ENCODE peak calls at places on chromosomes 2 and 18, in five cellular contexts. One of them, this sample, is unnamed.

GRCh38 chr2:71609958-71610357 is 156.6 kb downstream of the DYSF start:
- DNase-seq in neural progenitor cell: no peak
- DNase-seq in CD8-positive, alpha-beta T cell: no peak
- DNase-seq in GM20000: no peak
- DNase-seq in PC-3: peak
- DNase-seq in this sample: no peak

GRCh38 chr2:179322289-179322688 is 57.7 kb upstream of the SESTD1 start:
- DNase-seq in PC-3: no peak
- DNase-seq in GM20000: no peak
- DNase-seq in neural progenitor cell: no peak
- DNase-seq in CD8-positive, alpha-beta T cell: no peak
- DNase-seq in this sample: no peak

GRCh38 chr18:48228301-48228715 is 180.9 kb downstream of the ZBTB7C start:
- DNase-seq in PC-3: peak
- DNase-seq in CD8-positive, alpha-beta T cell: no peak
- DNase-seq in GM20000: no peak
- DNase-seq in neural progenitor cell: no peak
- DNase-seq in this sample: no peak

GRCh38 chr2:237350070-237350469 is 63.9 kb downstream of the COL6A3 start:
- DNase-seq in PC-3: no peak
- DNase-seq in GM20000: no peak
- DNase-seq in CD8-positive, alpha-beta T cell: no peak
- DNase-seq in neural progenitor cell: no peak
- DNase-seq in this sample: peak

GRCh38 chr2:96143848-96144480 is 1.3 kb downstream of the DUSP2 start:
- DNase-seq in GM20000: peak
- DNase-seq in CD8-positive, alpha-beta T cell: peak
- DNase-seq in neural progenitor cell: peak
- DNase-seq in PC-3: peak
- DNase-seq in this sample: no peak

GRCh38 chr2:39513641-39514094 is 76.6 kb upstream of the MAP4K3 start:
- DNase-seq in PC-3: peak
- DNase-seq in CD8-positive, alpha-beta T cell: no peak
- DNase-seq in neural progenitor cell: peak
- DNase-seq in GM20000: peak
- DNase-seq in this sample: no peak

GRCh38 chr2:94874277-94874997 is 3.2 kb downstream of the TEKT4 start:
- DNase-seq in GM20000: peak
- DNase-seq in neural progenitor cell: no peak
- DNase-seq in CD8-positive, alpha-beta T cell: peak
- DNase-seq in PC-3: peak
- DNase-seq in this sample: peak

GRCh38 chr2:229025653-229026052 is 245.4 kb downstream of the PID1 start:
- DNase-seq in PC-3: no peak
- DNase-seq in CD8-positive, alpha-beta T cell: no peak
- DNase-seq in neural progenitor cell: no peak
- DNase-seq in GM20000: no peak
- DNase-seq in this sample: no peak

GRCh38 chr2:237866119-237866621 is 6.7 kb downstream of the RAMP1 start:
- DNase-seq in GM20000: no peak
- DNase-seq in neural progenitor cell: no peak
- DNase-seq in CD8-positive, alpha-beta T cell: no peak
- DNase-seq in PC-3: peak
- DNase-seq in this sample: peak

GRCh38 chr18:35510071-35511010 is 12.6 kb upstream of the INO80C start:
- DNase-seq in PC-3: no peak
- DNase-seq in neural progenitor cell: no peak
- DNase-seq in CD8-positive, alpha-beta T cell: peak
- DNase-seq in GM20000: no peak
- DNase-seq in this sample: peak

GRCh38 chr2:28463893-28464292 is 32.0 kb upstream of the PLB1 start:
- DNase-seq in PC-3: no peak
- DNase-seq in GM20000: no peak
- DNase-seq in neural progenitor cell: no peak
- DNase-seq in CD8-positive, alpha-beta T cell: no peak
- DNase-seq in this sample: no peak

GRCh38 chr2:54572636-54573531 is 116.8 kb downstream of the SPTBN1 start:
- DNase-seq in neural progenitor cell: no peak
- DNase-seq in PC-3: peak
- DNase-seq in GM20000: no peak
- DNase-seq in CD8-positive, alpha-beta T cell: no peak
- DNase-seq in this sample: no peak

GRCh38 chr2:128473175-128474013 is 154.7 kb upstream of the HS6ST1 start:
- DNase-seq in neural progenitor cell: peak
- DNase-seq in CD8-positive, alpha-beta T cell: peak
- DNase-seq in GM20000: peak
- DNase-seq in PC-3: no peak
- DNase-seq in this sample: peak

GRCh38 chr2:25877431-25878360 is 591 bp downstream of the ASXL2 start:
- DNase-seq in CD8-positive, alpha-beta T cell: peak
- DNase-seq in PC-3: peak
- DNase-seq in GM20000: peak
- DNase-seq in neural progenitor cell: peak
- DNase-seq in this sample: peak

GRCh38 chr18:51593931-51594330 is 396.4 kb upstream of the MEX3C start:
- DNase-seq in neural progenitor cell: no peak
- DNase-seq in GM20000: no peak
- DNase-seq in PC-3: no peak
- DNase-seq in CD8-positive, alpha-beta T cell: no peak
- DNase-seq in this sample: no peak

GRCh38 chr2:197487385-197487784 is 12.3 kb downstream of the HSPD1 start:
- DNase-seq in GM20000: no peak
- DNase-seq in neural progenitor cell: no peak
- DNase-seq in PC-3: no peak
- DNase-seq in CD8-positive, alpha-beta T cell: no peak
- DNase-seq in this sample: no peak

GRCh38 chr2:200640906-200641305 is 55.1 kb downstream of the AOX1 start:
- DNase-seq in PC-3: no peak
- DNase-seq in GM20000: no peak
- DNase-seq in neural progenitor cell: no peak
- DNase-seq in CD8-positive, alpha-beta T cell: no peak
- DNase-seq in this sample: no peak

GRCh38 chr2:231514951-231515297 is 15.3 kb downstream of the NMUR1 start:
- DNase-seq in PC-3: no peak
- DNase-seq in neural progenitor cell: no peak
- DNase-seq in CD8-positive, alpha-beta T cell: no peak
- DNase-seq in GM20000: no peak
- DNase-seq in this sample: no peak

GRCh38 chr2:71548589-71549485 is 95.5 kb downstream of the DYSF start:
- DNase-seq in GM20000: peak
- DNase-seq in neural progenitor cell: peak
- DNase-seq in CD8-positive, alpha-beta T cell: peak
- DNase-seq in PC-3: peak
- DNase-seq in this sample: no peak

GRCh38 chr18:38115201-38115600 is 549.6 kb upstream of the CELF4 start:
- DNase-seq in PC-3: no peak
- DNase-seq in neural progenitor cell: no peak
- DNase-seq in CD8-positive, alpha-beta T cell: no peak
- DNase-seq in GM20000: no peak
- DNase-seq in this sample: no peak

GRCh38 chr2:198045227-198045626 is 240.8 kb downstream of the PLCL1 start:
- DNase-seq in neural progenitor cell: no peak
- DNase-seq in GM20000: no peak
- DNase-seq in CD8-positive, alpha-beta T cell: no peak
- DNase-seq in PC-3: no peak
- DNase-seq in this sample: no peak

GRCh38 chr18:48017625-48018024 is 87.2 kb upstream of the SMAD2 start:
- DNase-seq in GM20000: no peak
- DNase-seq in neural progenitor cell: no peak
- DNase-seq in CD8-positive, alpha-beta T cell: no peak
- DNase-seq in PC-3: no peak
- DNase-seq in this sample: no peak

GRCh38 chr2:147469471-147469870 is 375.4 kb upstream of the ACVR2A start:
- DNase-seq in GM20000: no peak
- DNase-seq in CD8-positive, alpha-beta T cell: no peak
- DNase-seq in neural progenitor cell: peak
- DNase-seq in PC-3: no peak
- DNase-seq in this sample: no peak

GRCh38 chr2:45009303-45009927 is at the start of gene SIX2:
- DNase-seq in neural progenitor cell: peak
- DNase-seq in PC-3: peak
- DNase-seq in CD8-positive, alpha-beta T cell: no peak
- DNase-seq in GM20000: peak
- DNase-seq in this sample: peak

GRCh38 chr2:2557448-2557847 is 226.4 kb upstream of the MYT1L start:
- DNase-seq in GM20000: no peak
- DNase-seq in neural progenitor cell: no peak
- DNase-seq in CD8-positive, alpha-beta T cell: no peak
- DNase-seq in PC-3: no peak
- DNase-seq in this sample: no peak

GRCh38 chr2:174192664-174193063 is 55.7 kb downstream of the OLA1 start:
- DNase-seq in neural progenitor cell: no peak
- DNase-seq in GM20000: no peak
- DNase-seq in CD8-positive, alpha-beta T cell: no peak
- DNase-seq in PC-3: no peak
- DNase-seq in this sample: no peak

GRCh38 chr2:172908275-172908674 is 167.4 kb upstream of the MAP3K20 start:
- DNase-seq in CD8-positive, alpha-beta T cell: no peak
- DNase-seq in PC-3: no peak
- DNase-seq in neural progenitor cell: no peak
- DNase-seq in GM20000: no peak
- DNase-seq in this sample: no peak

GRCh38 chr2:1051585-1051984 is 100.9 kb downstream of the SNTG2 start:
- DNase-seq in CD8-positive, alpha-beta T cell: no peak
- DNase-seq in neural progenitor cell: no peak
- DNase-seq in GM20000: no peak
- DNase-seq in PC-3: no peak
- DNase-seq in this sample: no peak
- TF ChIP-seq CTCF in CD8-positive, alpha-beta T cell: no peak
- TF ChIP-seq CTCF in neural progenitor cell: no peak
- TF ChIP-seq CTCF in GM20000: no peak
- TF ChIP-seq CTCF in PC-3: no peak
- TF ChIP-seq CTCF in this sample: no peak

GRCh38 chr2:127408004-127408806 is 10.0 kb upstream of the PROC start:
- DNase-seq in PC-3: peak
- DNase-seq in CD8-positive, alpha-beta T cell: peak
- DNase-seq in GM20000: peak
- DNase-seq in neural progenitor cell: peak
- DNase-seq in this sample: peak
- TF ChIP-seq CTCF in PC-3: no peak
- TF ChIP-seq CTCF in CD8-positive, alpha-beta T cell: no peak
- TF ChIP-seq CTCF in GM20000: no peak
- TF ChIP-seq CTCF in neural progenitor cell: no peak
- TF ChIP-seq CTCF in this sample: no peak

GRCh38 chr18:68152770-68153169 is 562.1 kb downstream of the TMX3 start:
- DNase-seq in GM20000: no peak
- DNase-seq in neural progenitor cell: peak
- DNase-seq in PC-3: no peak
- DNase-seq in CD8-positive, alpha-beta T cell: no peak
- DNase-seq in this sample: no peak
- TF ChIP-seq CTCF in GM20000: no peak
- TF ChIP-seq CTCF in neural progenitor cell: peak
- TF ChIP-seq CTCF in PC-3: peak
- TF ChIP-seq CTCF in CD8-positive, alpha-beta T cell: no peak
- TF ChIP-seq CTCF in this sample: no peak

GRCh38 chr18:45860971-45861370 is 35.5 kb downstream of the SIGLEC15 start:
- DNase-seq in neural progenitor cell: no peak
- DNase-seq in PC-3: no peak
- DNase-seq in GM20000: no peak
- DNase-seq in CD8-positive, alpha-beta T cell: no peak
- DNase-seq in this sample: no peak
- TF ChIP-seq CTCF in neural progenitor cell: no peak
- TF ChIP-seq CTCF in PC-3: no peak
- TF ChIP-seq CTCF in GM20000: no peak
- TF ChIP-seq CTCF in CD8-positive, alpha-beta T cell: no peak
- TF ChIP-seq CTCF in this sample: no peak

GRCh38 chr2:127072380-127072779 is 34.6 kb downstream of the BIN1 start:
- DNase-seq in neural progenitor cell: no peak
- DNase-seq in GM20000: no peak
- DNase-seq in CD8-positive, alpha-beta T cell: no peak
- DNase-seq in PC-3: no peak
- DNase-seq in this sample: no peak
- TF ChIP-seq CTCF in neural progenitor cell: no peak
- TF ChIP-seq CTCF in GM20000: no peak
- TF ChIP-seq CTCF in CD8-positive, alpha-beta T cell: no peak
- TF ChIP-seq CTCF in PC-3: peak
- TF ChIP-seq CTCF in this sample: peak

GRCh38 chr2:240131941-240132650 is 4.0 kb downstream of the COPS9 start:
- DNase-seq in GM20000: no peak
- DNase-seq in CD8-positive, alpha-beta T cell: no peak
- DNase-seq in PC-3: no peak
- DNase-seq in neural progenitor cell: peak
- DNase-seq in this sample: no peak
- TF ChIP-seq CTCF in GM20000: no peak
- TF ChIP-seq CTCF in CD8-positive, alpha-beta T cell: no peak
- TF ChIP-seq CTCF in PC-3: peak
- TF ChIP-seq CTCF in neural progenitor cell: peak
- TF ChIP-seq CTCF in this sample: peak

DNA sequence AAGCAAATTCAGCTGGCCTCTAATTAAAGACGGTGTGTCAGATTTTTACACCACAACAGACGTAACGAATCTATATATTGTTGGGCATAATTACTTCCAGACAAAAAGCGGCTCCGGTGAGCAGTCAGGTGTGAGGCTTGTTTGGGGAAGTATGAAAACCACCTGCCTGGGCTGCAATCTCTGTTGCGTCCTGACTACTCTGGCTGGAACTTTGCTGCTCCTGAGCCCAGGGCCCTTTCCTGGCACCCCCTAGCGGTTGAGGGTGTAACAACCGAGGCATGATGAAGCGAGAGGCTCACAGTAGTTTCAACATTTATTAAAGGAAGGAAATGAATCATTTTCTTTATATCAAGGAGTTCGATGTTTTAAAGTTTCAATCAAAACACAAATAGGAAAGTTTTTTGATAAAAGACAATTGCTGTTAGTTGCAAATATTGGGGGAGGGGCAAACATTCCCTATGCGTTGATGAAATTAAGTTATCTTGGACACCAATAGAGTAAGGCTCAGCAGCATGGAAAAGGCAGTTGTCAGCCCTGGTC is 10.6 kb upstream of the ITGB6 start:
- DNase-seq in GM20000: peak
- DNase-seq in neural progenitor cell: peak
- DNase-seq in PC-3: peak
- DNase-seq in CD8-positive, alpha-beta T cell: peak
- DNase-seq in this sample: no peak
- TF ChIP-seq CTCF in GM20000: peak
- TF ChIP-seq CTCF in neural progenitor cell: peak
- TF ChIP-seq CTCF in PC-3: peak
- TF ChIP-seq CTCF in CD8-positive, alpha-beta T cell: peak
- TF ChIP-seq CTCF in this sample: peak